ENCODE peak calls at places on chromosomes 1 and 21, in five cellular contexts. Y, L, H, Q and X are unnamed samples.

GRCh38 chr1:111990026-111990877 is 784 bp upstream of the KCND3 start:
- DNase-seq in Y (no peak), L (no peak), H (peak), Q (no peak), X (peak)

GRCh38 chr1:40153073-40153770 is 8.0 kb upstream of the RLF start:
- DNase-seq in Y (peak), L (no peak), H (no peak), Q (peak), X (peak)

GRCh38 chr21:38129711-38130110 is 127.1 kb upstream of the KCNJ15 start:
- DNase-seq in Y (no peak), L (no peak), H (no peak), Q (no peak), X (no peak)

GRCh38 chr1:39896909-39897685 is 4.6 kb downstream of the MYCL start:
- DNase-seq in Y (peak), L (no peak), H (no peak), Q (no peak), X (no peak)

GRCh38 chr1:91754348-91754747 is 131.6 kb downstream of the TGFBR3 start:
- DNase-seq in Y (no peak), L (no peak), H (no peak), Q (peak), X (peak)

GRCh38 chr1:85296980-85297379 is 20.5 kb upstream of the BCL10 start:
- DNase-seq in Y (no peak), L (no peak), H (no peak), Q (peak), X (peak)

GRCh38 chr1:230074270-230074669 is 7.2 kb downstream of the GALNT2 start:
- DNase-seq in Y (no peak), L (no peak), H (no peak), Q (no peak), X (no peak)

GRCh38 chr1:165717918-165718515 is 19.7 kb upstream of the ALDH9A1 start:
- DNase-seq in Y (peak), L (no peak), H (no peak), Q (peak), X (peak)

GRCh38 chr21:38499296-38499695 is 1.0 kb upstream of the ERG start:
- DNase-seq in Y (no peak), L (no peak), H (no peak), Q (no peak), X (no peak)

GRCh38 chr1:40906781-40907400 is 44.7 kb upstream of the CITED4 start:
- DNase-seq in Y (no peak), L (no peak), H (no peak), Q (no peak), X (no peak)

GRCh38 chr1:167401260-167401873 is 117.0 kb downstream of the CD247 start:
- DNase-seq in Y (peak), L (peak), H (no peak), Q (peak), X (peak)